ENCODE peak calls at places on chromosomes 6 and 20, in six cellular contexts. O is EL; Y is stromal cell of bone marrow; L is CD4-positive, alpha-beta T cell; E is foreskin keratinocyte; Q is NCI-H1436. F is an unnamed sample.

GRCh38 chr20:3283222-3283820 is 44.3 kb upstream of the SLC4A11 start:
- DNase-seq in Y (no peak), Q (no peak), O (no peak), E (no peak), L (no peak), F (no peak)

GRCh38 chr6:22043284-22043962 is 253.4 kb downstream of the PRL start:
- DNase-seq in Q (no peak), O (no peak), E (no peak), Y (no peak), L (no peak), F (peak)

GRCh38 chr6:2857580-2858337 is 16.1 kb upstream of the SERPINB1 start:
- DNase-seq in L (peak), E (no peak), Q (peak), Y (no peak), O (peak), F (peak)

GRCh38 chr20:61251529-61252393 is at the start of gene CDH4:
- DNase-seq in E (no peak), Y (no peak), Q (peak), L (no peak), O (peak), F (peak)

GRCh38 chr6:158667360-158667981 is 17.6 kb downstream of the SYTL3 start:
- DNase-seq in E (no peak), Y (no peak), O (no peak), L (no peak), Q (no peak), F (no peak)

GRCh38 chr6:43782764-43783513 is 12.9 kb downstream of the VEGFA start:
- DNase-seq in L (no peak), Q (no peak), E (no peak), O (no peak), Y (no peak), F (no peak)

GRCh38 chr20:732727-733126 is 35.6 kb downstream of the SLC52A3 start:
- DNase-seq in E (peak), Y (no peak), O (no peak), L (no peak), Q (no peak), F (no peak)

GRCh38 chr6:37059344-37060194 is 54.1 kb downstream of the FGD2 start:
- DNase-seq in E (peak), O (peak), Y (peak), Q (no peak), L (no peak), F (peak)

GRCh38 chr6:104613416-104614001 is 246.2 kb downstream of the HACE1 start:
- DNase-seq in L (no peak), E (no peak), O (peak), Q (no peak), Y (no peak), F (no peak)

GRCh38 chr6:37303891-37304503 is 46.1 kb upstream of the TMEM217 start:
- DNase-seq in Y (no peak), Q (no peak), E (no peak), L (no peak), O (peak), F (peak)

GRCh38 chr6:143513410-143513809 is 1.9 kb upstream of the FUCA2 start:
- DNase-seq in L (peak), Q (peak), Y (no peak), O (peak), E (no peak), F (peak)

GRCh38 chr6:107561325-107561724 is 71.4 kb downstream of the SOBP start:
- DNase-seq in Q (no peak), O (no peak), L (no peak), Y (no peak), E (no peak), F (no peak)

GRCh38 chr6:137769797-137770362 is 97.2 kb upstream of the TNFAIP3 start:
- DNase-seq in O (no peak), E (no peak), Y (no peak), Q (no peak), L (no peak), F (no peak)

GRCh38 chr6:15320683-15321082 is 74.8 kb downstream of the JARID2 start:
- DNase-seq in O (no peak), E (no peak), Q (no peak), L (no peak), Y (no peak), F (no peak)

GRCh38 chr20:5734559-5735137 is 15.6 kb upstream of the SHLD1 start:
- DNase-seq in Y (no peak), O (peak), E (no peak), Q (no peak), L (no peak), F (no peak)

GRCh38 chr6:109424946-109425345 is 15.5 kb downstream of the PPIL6 start:
- DNase-seq in E (no peak), L (no peak), O (no peak), Y (no peak), Q (no peak), F (no peak)

GRCh38 chr6:14747881-14748520 is 497.9 kb upstream of the JARID2 start:
- DNase-seq in Y (no peak), Q (no peak), E (no peak), L (no peak), O (peak), F (no peak)

GRCh38 chr20:51044796-51045195 is 21.9 kb upstream of the KCNG1 start:
- DNase-seq in Q (no peak), E (no peak), O (no peak), L (no peak), Y (no peak), F (no peak)

GRCh38 chr6:52152692-52153091 is 33.5 kb upstream of the IL17A start:
- DNase-seq in O (no peak), E (no peak), Q (no peak), Y (no peak), L (no peak), F (no peak)

GRCh38 chr6:168054663-168055560 is 24.1 kb downstream of the FRMD1 start:
- DNase-seq in L (no peak), Q (no peak), Y (no peak), O (no peak), E (no peak), F (no peak)

F was measured in MCF 10A.